ENCODE peak calls at places on chromosome 14, in five cellular contexts. T is non-pigmented ciliary epithelial cell; R is RPMI7951; M is effector CD4-positive, alpha-beta T cell; D is Peyer's patch. J is an unnamed sample.
A peak's percentile ranks its signal among the peaks of the same experiment; 100 is the strongest.

GRCh38 chr14:53180272-53181221 is 27.4 kb upstream of the DDHD1 start:
- DNase-seq in T (no peak), R (peak; percentile 66), D (no peak), M (peak; percentile 4), J (no peak)

GRCh38 chr14:91570021-91570420 is 59.9 kb upstream of the PPP4R3A start:
- DNase-seq in D (no peak), R (no peak), T (no peak), M (no peak), J (no peak)

GRCh38 chr14:73462078-73462715 is 3.9 kb upstream of the NUMB start:
- DNase-seq in T (no peak), D (peak; percentile 86), M (no peak), R (peak; percentile 65), J (peak; percentile 92)

GRCh38 chr14:32417956-32418552 is 89.0 kb downstream of the AKAP6 start:
- DNase-seq in D (peak; percentile 65), M (no peak), T (peak; percentile 44), R (peak; percentile 76), J (peak; percentile 37)

GRCh38 chr14:55271572-55272414 is 572 bp downstream of the FBXO34 start:
- DNase-seq in R (peak; percentile 75), D (peak; percentile 88), T (no peak), M (peak; percentile 34), J (peak; percentile 86)

GRCh38 chr14:68807148-68807600 is 14.3 kb upstream of the ZFP36L1 start:
- DNase-seq in R (peak; percentile 91), D (peak; percentile 73), M (no peak), T (no peak), J (peak; percentile 80)

GRCh38 chr14:105329411-105330200 is 15.1 kb downstream of the PACS2 start:
- DNase-seq in D (no peak), M (no peak), T (no peak), R (no peak), J (no peak)

GRCh38 chr14:45112886-45113772 is 21.2 kb downstream of the FKBP3 start:
- DNase-seq in T (no peak), M (no peak), D (no peak), R (no peak), J (no peak)

GRCh38 chr14:88831285-88831684 is 6.8 kb downstream of the TTC8 start:
- DNase-seq in D (no peak), T (no peak), M (no peak), R (peak; percentile 74), J (no peak)